ENCODE peak calls at places on chromosome 11, in eight cellular contexts. H is mammary epithelial cell, V is fibroblast of lung, I is neural progenitor cell, R is neuronal stem cell, J is Karpas-422, B is PC-3, O is mesenchymal stem cell. P is an unnamed sample.

GRCh38 chr11:12137938-12138731 is 27.7 kb downstream of the MICAL2 start:
- DNase-seq in V (peak; percentile 98), O (peak; percentile 99), B (no peak), H (peak; percentile 97), J (no peak), R (no peak), I (peak; percentile 35), P (no peak)

GRCh38 chr11:100793525-100793924 is 106.4 kb downstream of the ARHGAP42 start:
- DNase-seq in B (no peak), R (no peak), I (no peak), J (no peak), O (no peak), V (no peak), H (no peak), P (no peak)

GRCh38 chr11:40759341-40759740 is 700.1 kb downstream of the LRRC4C start:
- DNase-seq in V (no peak), R (no peak), J (no peak), B (no peak), H (no peak), O (no peak), I (no peak), P (no peak)

GRCh38 chr11:121494355-121495099 is 41.8 kb upstream of the SORL1-AS1 start:
- DNase-seq in O (no peak), H (no peak), V (no peak), B (no peak), R (no peak), J (peak; percentile 84), I (no peak), P (no peak)

GRCh38 chr11:62143727-62144126 is 19.9 kb downstream of the INCENP start:
- DNase-seq in H (no peak), V (no peak), R (no peak), B (no peak), J (no peak), I (no peak), O (no peak), P (no peak)

GRCh38 chr11:66081505-66081904 is 11.4 kb downstream of the PACS1 start:
- DNase-seq in B (peak; percentile 91), V (peak; percentile 42), R (no peak), I (no peak), J (peak; percentile 91), H (peak; percentile 77), O (peak; percentile 42), P (peak; percentile 81)

GRCh38 chr11:12201016-12201985 is 90.9 kb downstream of the MICAL2 start:
- DNase-seq in H (peak; percentile 55), R (no peak), O (peak; percentile 94), I (no peak), V (peak; percentile 100), B (no peak), J (no peak), P (no peak)

GRCh38 chr11:64000026-64000739 is 13.9 kb downstream of the OTUB1 start:
- DNase-seq in I (peak; percentile 91), H (peak; percentile 35), J (peak; percentile 55), V (peak; percentile 61), O (peak; percentile 67), B (peak; percentile 63), R (peak; percentile 77), P (no peak)

GRCh38 chr11:71452354-71453020 is 516 bp upstream of the NADSYN1 start:
- DNase-seq in J (peak; percentile 65), V (peak; percentile 33), H (no peak), O (peak; percentile 17), B (peak; percentile 67), R (no peak), I (peak; percentile 67), P (peak; percentile 78)

GRCh38 chr11:93542753-93543246 is 391 bp downstream of the SMCO4 start:
- DNase-seq in V (no peak), O (no peak), J (no peak), B (no peak), I (no peak), R (peak; percentile 40), H (no peak), P (no peak)

GRCh38 chr11:44690651-44691050 is 36.1 kb upstream of the TSPAN18 start:
- DNase-seq in J (no peak), H (no peak), V (no peak), O (no peak), I (no peak), B (no peak), R (no peak), P (no peak)

GRCh38 chr11:48064306-48064705 is 83.9 kb downstream of the PTPRJ start:
- DNase-seq in J (no peak), I (no peak), B (no peak), O (peak; percentile 81), R (no peak), V (peak; percentile 89), H (no peak), P (no peak)

GRCh38 chr11:44927174-44927661 is 23.5 kb downstream of the TP53I11 start:
- DNase-seq in V (peak; percentile 65), B (peak; percentile 79), R (peak; percentile 78), H (peak; percentile 32), I (peak; percentile 92), O (peak; percentile 77), J (peak; percentile 86), P (peak; percentile 63)

GRCh38 chr11:83140691-83141455 is 16.1 kb upstream of the PCF11 start:
- DNase-seq in I (no peak), J (peak; percentile 66), V (no peak), O (no peak), R (no peak), H (no peak), B (no peak), P (no peak)

GRCh38 chr11:16806791-16807190 is 68.3 kb downstream of the C11orf58 start:
- DNase-seq in B (no peak), V (peak; percentile 55), J (no peak), O (no peak), H (no peak), R (no peak), I (no peak), P (no peak)

GRCh38 chr11:103961010-103961409 is 75.4 kb upstream of the DDI1 start:
- DNase-seq in V (peak; percentile 73), J (no peak), H (peak; percentile 61), O (peak; percentile 24), R (no peak), I (no peak), B (peak; percentile 73), P (no peak)

GRCh38 chr11:18709414-18709813 is 10.8 kb downstream of the TMEM86A start:
- DNase-seq in J (no peak), V (no peak), O (no peak), R (no peak), H (no peak), I (no peak), B (no peak), P (no peak)
- H3K27me3 ChIP-seq in J (no peaks in the 10 kb centered on the region), V (peaks cover 28% of the 10 kb centered on the region), O (peaks cover 60% of the 10 kb centered on the region), R (peaks cover 7% of the 10 kb centered on the region), H (peaks cover 9% of the 10 kb centered on the region), I (peaks cover 49% of the 10 kb centered on the region), B (no peaks in the 10 kb centered on the region), P (peaks cover 5% of the 10 kb centered on the region)

GRCh38 chr11:76615950-76616349 is 54.6 kb downstream of the LRRC32 start:
- DNase-seq in J (no peak), I (no peak), V (peak; percentile 62), R (no peak), O (no peak), B (no peak), H (no peak), P (no peak)
- H2AFZ ChIP-seq in J (no peak overlapping the region), I (peak overlapping the region; percentile 42), V (no peak overlapping the region), R (no peak overlapping the region), O (no peak overlapping the region), B (no peak overlapping the region), H (no peak overlapping the region), P (no peak overlapping the region)

GRCh38 chr11:31819533-31820437 is 8.7 kb upstream of the PAX6 start:
- DNase-seq in H (no peak), O (no peak), R (peak; percentile 57), I (peak; percentile 80), V (no peak), B (no peak), J (no peak), P (no peak)

GRCh38 chr11:31820438-31820818 is 9.3 kb upstream of the PAX6 start:
- DNase-seq in R (peak; percentile 57), O (no peak), H (no peak), I (peak; percentile 71), V (no peak), B (no peak), J (no peak), P (no peak)

GRCh38 chr11:31817621-31818493 is 6.7 kb upstream of the PAX6 start:
- DNase-seq in V (peak; percentile 28), J (no peak), B (no peak), H (no peak), I (peak; percentile 79), O (no peak), R (peak; percentile 38), P (no peak)

GRCh38 chr11:31817054-31817620 is 6.0 kb upstream of the PAX6 start:
- DNase-seq in I (peak; percentile 86), O (no peak), V (peak; percentile 35), B (no peak), J (no peak), R (peak; percentile 61), H (peak; percentile 17), P (no peak)

DNA sequence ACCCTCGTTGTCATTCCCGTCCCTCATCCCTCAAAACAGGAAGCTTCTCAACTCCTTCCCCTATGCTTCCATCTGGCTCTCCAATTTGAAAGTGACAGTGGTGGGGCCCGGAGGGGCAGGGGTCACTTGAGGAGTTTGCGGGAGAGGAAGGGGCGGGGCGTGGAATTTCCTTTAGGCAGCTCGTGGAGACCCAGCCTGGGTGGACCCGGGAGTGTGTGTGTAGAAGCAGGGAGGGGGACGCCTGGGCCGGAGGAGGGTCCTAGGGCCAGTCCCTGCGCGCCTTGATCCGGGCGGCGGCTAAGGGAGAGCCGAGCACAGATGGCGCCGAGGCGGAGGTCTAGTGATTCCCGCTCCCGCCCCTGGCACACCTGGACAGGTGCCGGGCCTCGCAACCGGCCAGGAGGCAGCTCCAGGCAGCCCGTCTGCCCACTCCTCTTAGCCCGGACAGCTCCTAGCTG is 7.8 kb upstream of the PAX6 start:
- DNase-seq in V (no peak), B (no peak), R (peak; percentile 15), O (no peak), H (no peak), J (no peak), I (peak; percentile 39), P (no peak)
- H3K27me3 ChIP-seq in V (peaks cover 91% of the 10 kb centered on the region), B (no peaks in the 10 kb centered on the region), R (peaks cover 95% of the 10 kb centered on the region), O (peaks cover 99% of the 10 kb centered on the region), H (peaks cover 85% of the 10 kb centered on the region), J (no peaks in the 10 kb centered on the region), I (peaks cover 100% of the 10 kb centered on the region), P (peaks cover 6% of the 10 kb centered on the region)

DNA sequence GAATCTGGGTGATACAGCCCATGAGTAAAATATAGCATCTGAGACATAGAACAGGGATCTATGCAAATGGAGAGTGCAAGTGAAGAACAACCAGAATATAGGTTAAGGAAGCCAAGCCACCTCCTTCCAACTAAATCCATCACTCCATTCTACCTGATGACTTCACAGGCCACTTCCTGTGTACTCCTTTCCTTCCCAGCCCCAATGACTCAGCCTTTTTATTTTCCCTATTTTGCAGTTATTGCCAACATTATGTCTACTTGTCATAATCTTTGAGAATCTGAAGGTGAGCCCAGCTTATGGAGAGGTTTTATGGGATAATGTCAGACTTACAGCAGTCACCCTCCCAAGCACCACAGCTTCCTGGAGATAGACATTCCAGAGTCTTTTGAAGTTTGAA is 1.4 kb upstream of the OR52M1 start:
- DNase-seq in V (no peak), I (no peak), O (no peak), B (peak; percentile 67), H (peak; percentile 44), J (no peak), R (no peak), P (no peak)
- H2AFZ ChIP-seq in V (no peak overlapping the region), I (no peak overlapping the region), O (no peak overlapping the region), B (no peak overlapping the region), H (peak overlapping the region; percentile 42), J (no peak overlapping the region), R (no peak overlapping the region), P (no peak overlapping the region)